ENCODE peak calls at places on chromosome 18, in four cellular contexts. One of them, this sample, is unnamed.

GRCh38 chr18:1513519-1513918 is 608.8 kb downstream of the ADCYAP1 start:
- DNase-seq in GM04504: no peak
- DNase-seq in MG63: no peak
- DNase-seq in cerebellum: no peak
- DNase-seq in this sample: no peak

GRCh38 chr18:60090170-60090569 is 190.4 kb downstream of the PMAIP1 start:
- DNase-seq in GM04504: no peak
- DNase-seq in cerebellum: no peak
- DNase-seq in MG63: no peak
- DNase-seq in this sample: no peak

GRCh38 chr18:35528749-35529274 is 31.1 kb upstream of the INO80C start:
- DNase-seq in cerebellum: no peak
- DNase-seq in GM04504: no peak
- DNase-seq in MG63: no peak
- DNase-seq in this sample: no peak

GRCh38 chr18:59228361-59228760 is 8.4 kb downstream of the GRP start:
- DNase-seq in cerebellum: no peak
- DNase-seq in MG63: no peak
- DNase-seq in GM04504: peak
- DNase-seq in this sample: no peak

GRCh38 chr18:45066868-45067267 is 386.2 kb downstream of the SETBP1 start:
- DNase-seq in MG63: peak
- DNase-seq in GM04504: no peak
- DNase-seq in cerebellum: no peak
- DNase-seq in this sample: no peak

GRCh38 chr18:68623342-68623741 is 91.6 kb downstream of the TMX3 start:
- DNase-seq in GM04504: peak
- DNase-seq in cerebellum: peak
- DNase-seq in MG63: peak
- DNase-seq in this sample: peak

GRCh38 chr18:76627444-76627843 is 132.4 kb upstream of the ZNF516 start:
- DNase-seq in MG63: no peak
- DNase-seq in cerebellum: no peak
- DNase-seq in GM04504: no peak
- DNase-seq in this sample: no peak

GRCh38 chr18:76972838-76973237 is 150.5 kb downstream of the ZNF236 start:
- DNase-seq in cerebellum: peak
- DNase-seq in MG63: no peak
- DNase-seq in GM04504: no peak
- DNase-seq in this sample: no peak

GRCh38 chr18:25341861-25342260 is 10.1 kb downstream of the ZNF521 start:
- DNase-seq in cerebellum: no peak
- DNase-seq in GM04504: no peak
- DNase-seq in MG63: no peak
- DNase-seq in this sample: no peak